ENCODE peak calls at places on chromosome 9, in four cellular contexts. Y, E, A and F are unnamed samples.

GRCh38 chr9:5851445-5851844 is 18.5 kb upstream of the ERMP1 start:
- DNase-seq in Y (peak), E (peak), A (no peak), F (no peak)

GRCh38 chr9:4375424-4376195 is 75.7 kb upstream of the GLIS3 start:
- DNase-seq in Y (no peak), E (no peak), A (no peak), F (no peak)

GRCh38 chr9:98897745-98898144 is 46.0 kb upstream of the COL15A1 start:
- DNase-seq in Y (no peak), E (no peak), A (no peak), F (no peak)

GRCh38 chr9:88653926-88654325 is 118.9 kb downstream of the NXNL2 start:
- DNase-seq in Y (no peak), E (no peak), A (no peak), F (no peak)

GRCh38 chr9:7285199-7285598 is 514.4 kb downstream of the DMAC1 start:
- DNase-seq in Y (no peak), E (no peak), A (no peak), F (no peak)

GRCh38 chr9:78369644-78370219 is 72.8 kb downstream of the PSAT1 start:
- DNase-seq in Y (peak), E (peak), A (peak), F (no peak)

GRCh38 chr9:93304574-93305496 is 120.9 kb downstream of the WNK2 start:
- DNase-seq in Y (no peak), E (no peak), A (peak), F (peak)

GRCh38 chr9:14340994-14341393 is 27.1 kb upstream of the NFIB start:
- DNase-seq in Y (no peak), E (no peak), A (no peak), F (no peak)

GRCh38 chr9:108478871-108479332 is 376.9 kb downstream of the ACTL7B start:
- DNase-seq in Y (no peak), E (no peak), A (no peak), F (no peak)

GRCh38 chr9:113955076-113955752 is 79.1 kb downstream of the ZNF618 start:
- DNase-seq in Y (no peak), E (no peak), A (no peak), F (peak)

GRCh38 chr9:128724744-128725211 is 851 bp upstream of the ZDHHC12 start:
- DNase-seq in Y (no peak), E (peak), A (no peak), F (no peak)

GRCh38 chr9:105338308-105338707 is 93.9 kb downstream of the SLC44A1 start:
- DNase-seq in Y (no peak), E (no peak), A (no peak), F (no peak)

GRCh38 chr9:110971234-110971633 is 67.0 kb downstream of the LPAR1 start:
- DNase-seq in Y (no peak), E (no peak), A (no peak), F (no peak)

GRCh38 chr9:130476151-130476730 is 31.5 kb downstream of the ASS1 start:
- DNase-seq in Y (no peak), E (no peak), A (no peak), F (no peak)

GRCh38 chr9:134069536-134070399 is 1.9 kb upstream of the BRD3 start:
- DNase-seq in Y (no peak), E (no peak), A (no peak), F (peak)

GRCh38 chr9:130446111-130446861 is 1.5 kb downstream of the ASS1 start:
- DNase-seq in Y (no peak), E (no peak), A (peak), F (peak)

GRCh38 chr9:79120533-79121315 is 451.0 kb upstream of the TLE4 start:
- DNase-seq in Y (no peak), E (no peak), A (no peak), F (no peak)

GRCh38 chr9:79682076-79682736 is 110.4 kb downstream of the TLE4 start:
- DNase-seq in Y (no peak), E (no peak), A (no peak), F (no peak)

GRCh38 chr9:38700695-38701094 is 19.2 kb downstream of the FAM240B start:
- DNase-seq in Y (no peak), E (no peak), A (no peak), F (no peak)

GRCh38 chr9:33165263-33166151 is 1.6 kb downstream of the B4GALT1 start:
- DNase-seq in Y (no peak), E (peak), A (no peak), F (peak)

GRCh38 chr9:4197548-4197947 is 102.3 kb downstream of the GLIS3 start:
- DNase-seq in Y (no peak), E (no peak), A (no peak), F (no peak)

GRCh38 chr9:69157751-69158466 is 16.2 kb upstream of the TJP2 start:
- DNase-seq in Y (no peak), E (no peak), A (no peak), F (no peak)

GRCh38 chr9:81588148-81588874 is 101.0 kb downstream of the TLE1 start:
- DNase-seq in Y (no peak), E (no peak), A (no peak), F (peak)

GRCh38 chr9:10703139-10703538 is 90.3 kb upstream of the PTPRD start:
- DNase-seq in Y (no peak), E (no peak), A (no peak), F (no peak)

GRCh38 chr9:123269316-123269715 is 930 bp upstream of the STRBP start:
- DNase-seq in Y (no peak), E (no peak), A (no peak), F (no peak)

GRCh38 chr9:84886866-84887265 is 217.3 kb downstream of the NTRK2 start:
- DNase-seq in Y (no peak), E (no peak), A (no peak), F (no peak)

GRCh38 chr9:130537346-130538050 is 41.9 kb upstream of the FUBP3 start:
- DNase-seq in Y (no peak), E (no peak), A (no peak), F (no peak)